ENCODE peak calls at places on chromosomes 1 and 21, in seven cellular contexts. S is kidney epithelial cell, R is HFF-Myc, W is astrocyte of the cerebellum, T is fibroblast of lung, L is ovary, X is hepatocyte. D is an unnamed sample.

GRCh38 chr1:55669308-55669707 is 454.1 kb upstream of the USP24 start:
- DNase-seq in T (peak), X (peak), L (no peak), W (no peak), S (no peak), R (no peak), D (no peak)

GRCh38 chr1:98143403-98143802 is 222.6 kb upstream of the DPYD start:
- DNase-seq in W (no peak), X (no peak), S (no peak), L (no peak), R (no peak), T (no peak), D (no peak)

GRCh38 chr21:35088235-35088865 is 39.2 kb upstream of the RUNX1 start:
- DNase-seq in S (no peak), W (no peak), L (no peak), X (no peak), R (no peak), T (peak), D (no peak)

GRCh38 chr1:51648180-51649109 is 31.6 kb downstream of the OSBPL9 start:
- DNase-seq in W (no peak), R (no peak), T (peak), L (no peak), S (no peak), X (peak), D (peak)

GRCh38 chr1:11253226-11253625 is 9.1 kb downstream of the MTOR start:
- DNase-seq in W (no peak), R (no peak), L (no peak), X (no peak), S (no peak), T (no peak), D (no peak)

GRCh38 chr1:206551985-206552325 is 44.6 kb downstream of the RASSF5 start:
- DNase-seq in X (no peak), S (no peak), R (no peak), L (no peak), T (no peak), W (no peak), D (no peak)

GRCh38 chr1:4156241-4156640 is 256.2 kb upstream of the C1orf174 start:
- DNase-seq in R (no peak), X (no peak), W (no peak), T (no peak), S (no peak), L (no peak), D (no peak)

GRCh38 chr1:62687421-62687902 is 724 bp downstream of the DOCK7 start:
- DNase-seq in W (no peak), L (peak), X (peak), S (no peak), T (peak), R (no peak), D (peak)

GRCh38 chr1:16387201-16388185 is 20.5 kb downstream of the SZRD1 start:
- DNase-seq in S (no peak), L (no peak), X (no peak), T (peak), R (no peak), W (no peak), D (no peak)

GRCh38 chr21:40793057-40793456 is 53.9 kb downstream of the DSCAM start:
- DNase-seq in X (no peak), L (no peak), T (peak), R (no peak), S (no peak), W (peak), D (peak)

GRCh38 chr1:206829875-206830274 is 35.5 kb upstream of the IL20 start:
- DNase-seq in X (no peak), R (no peak), W (no peak), T (no peak), L (no peak), S (no peak), D (no peak)

GRCh38 chr1:47703161-47703825 is 265.4 kb downstream of the FOXD2 start:
- DNase-seq in R (no peak), T (no peak), W (no peak), S (no peak), X (no peak), L (no peak), D (no peak)

GRCh38 chr1:48234086-48234485 is 11.6 kb downstream of the SLC5A9 start:
- DNase-seq in W (no peak), T (no peak), X (no peak), S (no peak), R (no peak), L (no peak), D (no peak)

GRCh38 chr1:167223144-167224103 is 2.7 kb downstream of the POU2F1 start:
- DNase-seq in L (no peak), T (peak), W (peak), S (no peak), R (peak), X (peak), D (peak)

GRCh38 chr1:226132731-226133503 is 53.6 kb downstream of the ACBD3 start:
- DNase-seq in T (no peak), R (no peak), W (no peak), L (no peak), S (no peak), X (no peak), D (no peak)

GRCh38 chr1:6011161-6011945 is 19.1 kb upstream of the NPHP4 start:
- DNase-seq in X (no peak), T (no peak), W (no peak), R (no peak), S (no peak), L (no peak), D (no peak)

GRCh38 chr1:221166162-221166500 is 286.9 kb downstream of the HLX start:
- DNase-seq in L (no peak), X (no peak), W (no peak), S (peak), R (no peak), T (no peak), D (no peak)

GRCh38 chr21:20445971-20446370 is 552.2 kb upstream of the NCAM2 start:
- DNase-seq in L (no peak), T (no peak), S (no peak), X (no peak), W (no peak), R (no peak), D (no peak)

GRCh38 chr21:20443558-20444155 is 554.6 kb upstream of the NCAM2 start:
- DNase-seq in R (no peak), L (no peak), W (no peak), X (peak), S (no peak), T (no peak), D (no peak)
- TF ChIP-seq CTCF in R (peak), L (no peak), W (no peak), X (peak), S (peak), T (peak), D (peak)

DNA sequence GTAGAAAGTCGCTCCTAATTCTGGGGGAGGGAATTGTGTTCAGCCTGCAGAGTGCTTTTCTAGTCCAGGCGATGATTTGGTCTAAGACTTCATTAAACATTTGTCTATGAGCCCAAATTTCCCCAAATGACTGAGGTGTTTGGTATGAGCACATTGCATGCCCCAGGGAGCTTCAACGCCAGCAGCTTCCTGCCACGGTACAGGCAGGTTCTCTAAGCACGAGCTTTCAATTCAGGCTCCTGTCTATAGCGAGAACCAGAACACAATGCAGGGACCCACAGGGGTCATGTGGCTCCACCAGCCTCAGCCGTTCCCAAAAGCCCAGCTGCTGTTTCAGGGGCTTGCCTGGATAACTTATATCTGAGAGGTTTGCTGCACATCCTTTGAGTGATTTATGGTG is 34.1 kb upstream of the H6PD start:
- DNase-seq in W (no peak), S (no peak), R (no peak), L (no peak), X (no peak), T (no peak), D (peak)
- TF ChIP-seq CTCF in W (no peak), S (no peak), R (no peak), L (no peak), X (no peak), T (no peak), D (no peak)

DNA sequence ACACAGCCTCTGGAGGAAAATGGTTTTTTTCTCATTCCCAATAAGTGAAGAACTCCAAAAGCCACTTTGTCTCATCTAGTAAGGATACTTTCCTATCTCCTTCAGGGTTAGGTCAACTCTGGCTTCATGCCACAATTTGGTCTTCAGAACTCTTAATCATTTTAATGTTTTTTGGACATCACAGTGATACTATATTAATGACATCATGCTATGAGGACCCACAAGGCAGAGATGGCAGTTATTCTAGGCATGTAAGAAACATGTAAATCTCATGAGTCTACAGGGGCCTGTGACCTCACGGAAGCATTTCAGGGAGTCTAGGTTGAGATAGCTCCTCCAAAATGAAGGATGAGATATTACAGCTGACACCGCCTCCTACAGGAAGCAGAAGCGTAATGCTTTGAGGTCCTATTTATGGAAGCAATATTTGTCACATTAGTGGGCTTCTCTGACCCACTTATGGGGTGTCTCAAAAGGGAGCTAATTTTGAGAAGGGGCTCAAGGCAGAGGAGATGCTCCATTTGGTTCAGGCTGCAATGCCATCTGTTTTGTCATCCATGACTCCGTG is 5.0 kb upstream of the GPR137B start:
- DNase-seq in W (no peak), R (no peak), S (no peak), T (no peak), L (no peak), X (no peak), D (no peak)
- TF ChIP-seq CTCF in W (no peak), R (no peak), S (peak), T (no peak), L (no peak), X (no peak), D (peak)

GRCh38 chr1:150973826-150974579 is 632 bp downstream of the CERS2 start:
- DNase-seq in S (no peak), T (peak), X (peak), R (no peak), W (no peak), L (peak), D (no peak)

GRCh38 chr1:150976879-150977694 is 2.5 kb upstream of the CERS2 start:
- DNase-seq in R (peak), L (peak), W (no peak), X (peak), S (peak), T (no peak), D (peak)

GRCh38 chr1:150973258-150973825 is 1.3 kb downstream of the CERS2 start:
- DNase-seq in S (no peak), W (no peak), X (no peak), L (peak), R (no peak), T (peak), D (no peak)

GRCh38 chr1:150976401-150976821 is 1.8 kb upstream of the CERS2 start:
- DNase-seq in X (no peak), T (no peak), S (no peak), W (no peak), L (no peak), R (no peak), D (no peak)

GRCh38 chr1:150974580-150975478 is at the start of gene CERS2:
- DNase-seq in W (peak), X (peak), T (peak), R (no peak), L (peak), S (no peak), D (peak)
- TF ChIP-seq CTCF in W (no peak), X (no peak), T (no peak), R (no peak), L (no peak), S (no peak), D (no peak)

DNA sequence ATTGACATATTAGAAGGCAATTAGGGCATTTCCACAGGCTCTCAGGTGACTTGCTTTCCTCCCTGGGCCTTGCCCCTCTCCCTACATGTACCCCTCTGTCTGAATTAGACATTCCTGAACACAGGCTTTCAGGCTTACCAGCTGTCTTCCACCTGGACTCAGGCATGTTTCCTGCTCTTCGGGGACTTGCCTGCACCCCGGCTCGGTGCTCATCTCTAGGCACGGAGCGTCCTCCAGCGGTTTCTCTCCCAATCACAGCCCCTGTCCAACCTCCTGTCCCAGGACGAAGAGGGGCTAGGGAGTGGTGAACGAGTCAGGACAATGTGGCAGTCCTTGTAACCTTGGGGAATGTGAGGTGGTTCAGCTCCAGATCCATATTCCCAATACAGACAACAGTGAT is 4.2 kb downstream of the PROK1 start:
- DNase-seq in S (no peak), X (no peak), R (no peak), T (no peak), L (no peak), W (no peak), D (no peak)
- TF ChIP-seq CTCF in S (no peak), X (no peak), R (peak), T (peak), L (no peak), W (no peak), D (no peak)